ENCODE peak calls at places on chromosomes 1 and 21, in eight cellular contexts. One of them, this sample, is unnamed.

GRCh38 chr1:197614916-197615692 is 160.2 kb downstream of the DENND1B start:
- DNase-seq in right lobe of liver: no peak
- DNase-seq in neural crest cell: peak
- DNase-seq in HTR-8/SVneo: peak
- DNase-seq in fibroblast of gingiva: peak
- DNase-seq in psoas muscle: no peak
- DNase-seq in NCI-H510A: no peak
- DNase-seq in fibroblast of the aortic adventitia: peak
- DNase-seq in this sample: no peak

GRCh38 chr1:225437710-225438437 is 10.0 kb upstream of the LBR start:
- DNase-seq in right lobe of liver: no peak
- DNase-seq in neural crest cell: no peak
- DNase-seq in HTR-8/SVneo: no peak
- DNase-seq in fibroblast of gingiva: no peak
- DNase-seq in psoas muscle: no peak
- DNase-seq in NCI-H510A: no peak
- DNase-seq in fibroblast of the aortic adventitia: peak
- DNase-seq in this sample: no peak

GRCh38 chr1:110214454-110215404 is 4.6 kb downstream of the KCNC4 start:
- DNase-seq in right lobe of liver: no peak
- DNase-seq in neural crest cell: no peak
- DNase-seq in HTR-8/SVneo: no peak
- DNase-seq in fibroblast of gingiva: no peak
- DNase-seq in psoas muscle: no peak
- DNase-seq in NCI-H510A: no peak
- DNase-seq in fibroblast of the aortic adventitia: peak
- DNase-seq in this sample: no peak

GRCh38 chr21:37198989-37199924 is 67.9 kb downstream of the VPS26C start:
- DNase-seq in right lobe of liver: no peak
- DNase-seq in neural crest cell: no peak
- DNase-seq in HTR-8/SVneo: peak
- DNase-seq in fibroblast of gingiva: peak
- DNase-seq in psoas muscle: no peak
- DNase-seq in NCI-H510A: no peak
- DNase-seq in fibroblast of the aortic adventitia: peak
- DNase-seq in this sample: no peak

GRCh38 chr1:219292989-219293388 is 119.3 kb downstream of the LYPLAL1 start:
- DNase-seq in right lobe of liver: no peak
- DNase-seq in neural crest cell: no peak
- DNase-seq in HTR-8/SVneo: no peak
- DNase-seq in fibroblast of gingiva: no peak
- DNase-seq in psoas muscle: no peak
- DNase-seq in NCI-H510A: no peak
- DNase-seq in fibroblast of the aortic adventitia: no peak
- DNase-seq in this sample: no peak

GRCh38 chr1:196558424-196558823 is 49.8 kb downstream of the KCNT2 start:
- DNase-seq in right lobe of liver: no peak
- DNase-seq in neural crest cell: no peak
- DNase-seq in HTR-8/SVneo: peak
- DNase-seq in fibroblast of gingiva: peak
- DNase-seq in psoas muscle: no peak
- DNase-seq in NCI-H510A: no peak
- DNase-seq in fibroblast of the aortic adventitia: peak
- DNase-seq in this sample: no peak

GRCh38 chr1:208988811-208989222 is 594.7 kb upstream of the CAMK1G start:
- DNase-seq in right lobe of liver: no peak
- DNase-seq in neural crest cell: no peak
- DNase-seq in HTR-8/SVneo: peak
- DNase-seq in fibroblast of gingiva: peak
- DNase-seq in psoas muscle: no peak
- DNase-seq in NCI-H510A: no peak
- DNase-seq in fibroblast of the aortic adventitia: peak
- DNase-seq in this sample: no peak

GRCh38 chr1:23555949-23556640 is 3.2 kb downstream of the ID3 start:
- DNase-seq in right lobe of liver: no peak
- DNase-seq in neural crest cell: no peak
- DNase-seq in HTR-8/SVneo: no peak
- DNase-seq in fibroblast of gingiva: peak
- DNase-seq in psoas muscle: peak
- DNase-seq in NCI-H510A: no peak
- DNase-seq in fibroblast of the aortic adventitia: peak
- DNase-seq in this sample: no peak

GRCh38 chr1:175877939-175878730 is 134.7 kb upstream of the TNR start:
- DNase-seq in right lobe of liver: no peak
- DNase-seq in neural crest cell: no peak
- DNase-seq in HTR-8/SVneo: no peak
- DNase-seq in fibroblast of gingiva: peak
- DNase-seq in psoas muscle: no peak
- DNase-seq in NCI-H510A: no peak
- DNase-seq in fibroblast of the aortic adventitia: no peak
- DNase-seq in this sample: no peak

GRCh38 chr1:178942285-178943218 is 71.7 kb upstream of the ANGPTL1 start:
- DNase-seq in right lobe of liver: no peak
- DNase-seq in neural crest cell: no peak
- DNase-seq in HTR-8/SVneo: no peak
- DNase-seq in fibroblast of gingiva: no peak
- DNase-seq in psoas muscle: peak
- DNase-seq in NCI-H510A: no peak
- DNase-seq in fibroblast of the aortic adventitia: peak
- DNase-seq in this sample: no peak

GRCh38 chr1:34019741-34020552 is 145.1 kb downstream of the CSMD2 start:
- DNase-seq in right lobe of liver: no peak
- DNase-seq in neural crest cell: no peak
- DNase-seq in HTR-8/SVneo: no peak
- DNase-seq in fibroblast of gingiva: no peak
- DNase-seq in psoas muscle: no peak
- DNase-seq in NCI-H510A: peak
- DNase-seq in fibroblast of the aortic adventitia: no peak
- DNase-seq in this sample: no peak

GRCh38 chr1:206012086-206012859 is 9.1 kb upstream of the RAB7B start:
- DNase-seq in right lobe of liver: peak
- DNase-seq in neural crest cell: no peak
- DNase-seq in HTR-8/SVneo: no peak
- DNase-seq in fibroblast of gingiva: no peak
- DNase-seq in psoas muscle: peak
- DNase-seq in NCI-H510A: no peak
- DNase-seq in fibroblast of the aortic adventitia: no peak
- DNase-seq in this sample: no peak

GRCh38 chr1:178530037-178530402 is 17.1 kb downstream of the TEX35 start:
- DNase-seq in right lobe of liver: no peak
- DNase-seq in neural crest cell: no peak
- DNase-seq in HTR-8/SVneo: peak
- DNase-seq in fibroblast of gingiva: peak
- DNase-seq in psoas muscle: no peak
- DNase-seq in NCI-H510A: no peak
- DNase-seq in fibroblast of the aortic adventitia: peak
- DNase-seq in this sample: no peak

GRCh38 chr1:86741947-86742572 is 37.7 kb downstream of the SH3GLB1 start:
- DNase-seq in right lobe of liver: no peak
- DNase-seq in neural crest cell: peak
- DNase-seq in HTR-8/SVneo: peak
- DNase-seq in fibroblast of gingiva: no peak
- DNase-seq in psoas muscle: no peak
- DNase-seq in NCI-H510A: peak
- DNase-seq in fibroblast of the aortic adventitia: peak
- DNase-seq in this sample: peak

GRCh38 chr1:40736085-40736531 is 44.6 kb downstream of the NFYC start:
- DNase-seq in right lobe of liver: no peak
- DNase-seq in neural crest cell: no peak
- DNase-seq in HTR-8/SVneo: peak
- DNase-seq in fibroblast of gingiva: peak
- DNase-seq in psoas muscle: no peak
- DNase-seq in NCI-H510A: no peak
- DNase-seq in fibroblast of the aortic adventitia: peak
- DNase-seq in this sample: no peak

GRCh38 chr1:10063878-10064277 is 31.1 kb downstream of the UBE4B start:
- DNase-seq in right lobe of liver: no peak
- DNase-seq in neural crest cell: no peak
- DNase-seq in HTR-8/SVneo: no peak
- DNase-seq in fibroblast of gingiva: no peak
- DNase-seq in psoas muscle: no peak
- DNase-seq in NCI-H510A: no peak
- DNase-seq in fibroblast of the aortic adventitia: no peak
- DNase-seq in this sample: no peak